ENCODE peak calls at places on chromosomes 7 and 10, in four cellular contexts. One of them, this sample, is unnamed.

GRCh38 chr10:78518224-78518623 is 484.6 kb downstream of the RPS24 start:
- DNase-seq in K562: no peak
- DNase-seq in HepG2: no peak
- DNase-seq in H1: peak; percentile 7
- DNase-seq in this sample: no peak

GRCh38 chr7:91080351-91080750 is 183.9 kb upstream of the FZD1 start:
- DNase-seq in K562: no peak
- DNase-seq in HepG2: no peak
- DNase-seq in H1: no peak
- DNase-seq in this sample: no peak

GRCh38 chr10:124259139-124259825 is 159.4 kb downstream of the OAT start:
- DNase-seq in K562: no peak
- DNase-seq in HepG2: peak; percentile 47
- DNase-seq in H1: no peak
- DNase-seq in this sample: peak; percentile 13

GRCh38 chr7:155918720-155919399 is 106.6 kb upstream of the SHH start:
- DNase-seq in K562: no peak
- DNase-seq in HepG2: peak; percentile 66
- DNase-seq in H1: no peak
- DNase-seq in this sample: peak; percentile 90

GRCh38 chr7:5695709-5696345 is 85.6 kb downstream of the RNF216 start:
- DNase-seq in K562: no peak
- DNase-seq in HepG2: no peak
- DNase-seq in H1: no peak
- DNase-seq in this sample: no peak

GRCh38 chr10:116082211-116082610 is 190.8 kb downstream of the GFRA1 start:
- DNase-seq in K562: no peak
- DNase-seq in HepG2: no peak
- DNase-seq in H1: no peak
- DNase-seq in this sample: no peak

GRCh38 chr7:105024734-105025133 is 10.7 kb downstream of the KMT2E start:
- DNase-seq in K562: no peak
- DNase-seq in HepG2: peak; percentile 35
- DNase-seq in H1: no peak
- DNase-seq in this sample: no peak

GRCh38 chr10:126203746-126204145 is 184.5 kb downstream of the ADAM12 start:
- DNase-seq in K562: no peak
- DNase-seq in HepG2: no peak
- DNase-seq in H1: no peak
- DNase-seq in this sample: no peak

GRCh38 chr7:143229054-143229790 is 7.4 kb downstream of the TAS2R40 start:
- DNase-seq in K562: no peak
- DNase-seq in HepG2: no peak
- DNase-seq in H1: no peak
- DNase-seq in this sample: no peak

GRCh38 chr10:131356442-131356841 is 44.9 kb upstream of the TCERG1L start:
- DNase-seq in K562: no peak
- DNase-seq in HepG2: no peak
- DNase-seq in H1: no peak
- DNase-seq in this sample: no peak

GRCh38 chr7:21972397-21972784 is 26.7 kb upstream of the CDCA7L start:
- DNase-seq in K562: no peak
- DNase-seq in HepG2: no peak
- DNase-seq in H1: peak; percentile 54
- DNase-seq in this sample: peak; percentile 19

GRCh38 chr7:98619450-98620321 is 2.6 kb downstream of the NPTX2 start:
- DNase-seq in K562: no peak
- DNase-seq in HepG2: peak; percentile 69
- DNase-seq in H1: no peak
- DNase-seq in this sample: no peak

GRCh38 chr10:76492026-76492425 is 1060.6 kb downstream of the LRMDA start:
- DNase-seq in K562: no peak
- DNase-seq in HepG2: no peak
- DNase-seq in H1: no peak
- DNase-seq in this sample: no peak

GRCh38 chr7:156606618-156607331 is 33.8 kb upstream of the RNF32 start:
- DNase-seq in K562: no peak
- DNase-seq in HepG2: no peak
- DNase-seq in H1: no peak
- DNase-seq in this sample: no peak

GRCh38 chr10:63003816-63004453 is 129.2 kb upstream of the NRBF2 start:
- DNase-seq in K562: no peak
- DNase-seq in HepG2: no peak
- DNase-seq in H1: no peak
- DNase-seq in this sample: no peak

GRCh38 chr7:69564454-69565417 is 33.5 kb upstream of the AUTS2 start:
- DNase-seq in K562: no peak
- DNase-seq in HepG2: peak; percentile 2
- DNase-seq in H1: no peak
- DNase-seq in this sample: no peak

GRCh38 chr10:67306588-67307205 is 380.9 kb downstream of the LRRTM3 start:
- DNase-seq in K562: peak; percentile 34
- DNase-seq in HepG2: peak; percentile 27
- DNase-seq in H1: no peak
- DNase-seq in this sample: peak; percentile 19

GRCh38 chr7:27165655-27166474 is 528 bp upstream of the HOXA9 start:
- DNase-seq in K562: no peak
- DNase-seq in HepG2: no peak
- DNase-seq in H1: no peak
- DNase-seq in this sample: no peak

GRCh38 chr7:38728145-38728544 is 97.0 kb upstream of the AMPH start:
- DNase-seq in K562: no peak
- DNase-seq in HepG2: no peak
- DNase-seq in H1: no peak
- DNase-seq in this sample: no peak

GRCh38 chr10:36385693-36386092 is 739.7 kb upstream of the ANKRD30A start:
- DNase-seq in K562: no peak
- DNase-seq in HepG2: no peak
- DNase-seq in H1: no peak
- DNase-seq in this sample: no peak

GRCh38 chr7:108178393-108178792 is 48.2 kb upstream of the LAMB4 start:
- DNase-seq in K562: no peak
- DNase-seq in HepG2: no peak
- DNase-seq in H1: no peak
- DNase-seq in this sample: no peak

GRCh38 chr7:151539055-151539714 is 19.5 kb upstream of the RHEB start:
- DNase-seq in K562: no peak
- DNase-seq in HepG2: no peak
- DNase-seq in H1: no peak
- DNase-seq in this sample: no peak

GRCh38 chr10:21759232-21759631 is 225.2 kb downstream of the MLLT10 start:
- DNase-seq in K562: no peak
- DNase-seq in HepG2: no peak
- DNase-seq in H1: no peak
- DNase-seq in this sample: no peak

GRCh38 chr10:101162677-101163076 is 31.6 kb downstream of the TLX1 start:
- DNase-seq in K562: no peak
- DNase-seq in HepG2: no peak
- DNase-seq in H1: no peak
- DNase-seq in this sample: no peak

GRCh38 chr7:90474284-90475210 is 5.1 kb downstream of the PTTG1IP2 start:
- DNase-seq in K562: no peak
- DNase-seq in HepG2: no peak
- DNase-seq in H1: no peak
- DNase-seq in this sample: no peak

GRCh38 chr7:84735021-84735420 is 451.8 kb downstream of the SEMA3D start:
- DNase-seq in K562: no peak
- DNase-seq in HepG2: no peak
- DNase-seq in H1: no peak
- DNase-seq in this sample: no peak

GRCh38 chr10:15796098-15796759 is 64.1 kb downstream of the MINDY3 start:
- DNase-seq in K562: no peak
- DNase-seq in HepG2: no peak
- DNase-seq in H1: no peak
- DNase-seq in this sample: no peak

GRCh38 chr7:4763091-4763793 is 12.2 kb upstream of the AP5Z1 start:
- DNase-seq in K562: no peak
- DNase-seq in HepG2: no peak
- DNase-seq in H1: no peak
- DNase-seq in this sample: no peak

GRCh38 chr7:95910341-95910740 is 138.0 kb downstream of the DYNC1I1 start:
- DNase-seq in K562: no peak
- DNase-seq in HepG2: no peak
- DNase-seq in H1: no peak
- DNase-seq in this sample: no peak

GRCh38 chr10:84008878-84009277 is 130.4 kb upstream of the GHITM start:
- DNase-seq in K562: peak; percentile 76
- DNase-seq in HepG2: no peak
- DNase-seq in H1: peak; percentile 84
- DNase-seq in this sample: peak; percentile 20

GRCh38 chr10:52185256-52185655 is 128.8 kb upstream of the DKK1 start:
- DNase-seq in K562: no peak
- DNase-seq in HepG2: no peak
- DNase-seq in H1: no peak
- DNase-seq in this sample: no peak

GRCh38 chr10:12588091-12588850 is 238.9 kb downstream of the CAMK1D start:
- DNase-seq in K562: no peak
- DNase-seq in HepG2: no peak
- DNase-seq in H1: no peak
- DNase-seq in this sample: no peak

GRCh38 chr7:36961691-36962090 is 237.4 kb upstream of the AOAH start:
- DNase-seq in K562: no peak
- DNase-seq in HepG2: no peak
- DNase-seq in H1: no peak
- DNase-seq in this sample: no peak
- TF ChIP-seq PHF8 in K562: no peak
- TF ChIP-seq PHF8 in HepG2: no peak
- TF ChIP-seq PHF8 in H1: no peak
- TF ChIP-seq PHF8 in this sample: no peak

DNA sequence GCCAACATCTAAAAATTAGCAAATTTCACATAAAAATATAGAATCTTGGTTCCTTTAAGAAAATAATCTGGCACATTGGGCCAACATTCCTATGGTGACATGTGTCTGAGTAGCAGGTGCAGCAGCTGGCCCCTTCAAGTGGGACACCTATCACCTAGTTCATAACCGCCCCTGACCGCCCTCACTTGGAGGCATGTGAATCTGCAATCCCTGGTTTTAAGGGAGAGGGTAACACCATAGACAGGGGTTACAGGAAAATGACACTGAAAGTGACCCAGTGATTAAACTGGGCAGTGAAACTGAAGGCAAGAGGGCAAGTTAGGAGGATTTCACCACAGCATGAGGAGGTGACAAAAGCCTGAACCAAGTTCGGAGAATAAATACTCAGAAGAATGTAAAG is 1.1 kb downstream of the RSU1 start:
- DNase-seq in K562: peak; percentile 18
- DNase-seq in HepG2: no peak
- DNase-seq in H1: no peak
- DNase-seq in this sample: no peak
- TF ChIP-seq CEBPB in K562: no peak
- TF ChIP-seq CEBPB in HepG2: no peak
- TF ChIP-seq CEBPB in H1: no peak
- TF ChIP-seq CEBPB in this sample: no peak

GRCh38 chr7:140402178-140402835 is 1.6 kb upstream of the RAB19 start:
- DNase-seq in K562: no peak
- DNase-seq in HepG2: no peak
- DNase-seq in H1: no peak
- DNase-seq in this sample: no peak
- TF ChIP-seq PHF8 in K562: no peak
- TF ChIP-seq PHF8 in HepG2: no peak
- TF ChIP-seq PHF8 in H1: no peak
- TF ChIP-seq PHF8 in this sample: no peak

DNA sequence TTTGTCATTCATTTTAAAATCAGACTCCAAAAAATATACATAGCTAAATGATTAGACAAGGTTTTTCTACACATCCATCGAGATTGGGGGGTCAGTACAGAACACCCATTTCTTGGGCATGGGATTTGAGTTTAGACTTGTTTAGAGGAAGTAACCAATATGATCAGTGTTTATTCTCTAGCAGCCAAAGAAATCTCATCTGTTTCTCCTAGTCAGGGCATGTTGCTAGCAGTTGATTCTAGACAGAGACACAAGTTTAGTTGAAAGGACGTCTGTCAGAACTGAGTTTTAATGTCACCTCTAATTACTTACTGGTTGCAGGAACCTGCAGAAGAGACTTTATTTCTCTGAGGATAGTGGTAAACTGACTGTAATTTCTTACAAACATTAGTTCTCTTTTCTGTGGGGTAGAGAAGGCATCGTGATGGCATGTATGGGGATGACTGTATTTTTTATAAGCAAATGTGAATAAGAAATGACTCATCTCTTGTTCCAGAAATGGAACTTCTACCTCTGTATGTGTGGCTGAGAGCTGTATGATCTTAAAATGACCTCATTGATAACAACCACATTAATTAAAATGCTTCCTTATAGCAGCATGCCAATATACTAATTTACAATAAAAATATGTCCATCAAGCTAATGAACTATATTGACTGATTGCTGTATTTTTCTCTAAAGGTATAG is 30.6 kb upstream of the RHOBTB1 start:
- DNase-seq in K562: no peak
- DNase-seq in HepG2: no peak
- DNase-seq in H1: no peak
- DNase-seq in this sample: no peak
- TF ChIP-seq CEBPB in K562: no peak
- TF ChIP-seq CEBPB in HepG2: no peak
- TF ChIP-seq CEBPB in H1: no peak
- TF ChIP-seq CEBPB in this sample: no peak

GRCh38 chr7:33258561-33258960 is 129.2 kb downstream of the BBS9 start:
- DNase-seq in K562: no peak
- DNase-seq in HepG2: no peak
- DNase-seq in H1: no peak
- DNase-seq in this sample: no peak

GRCh38 chr7:33262476-33262875 is 133.1 kb downstream of the BBS9 start:
- DNase-seq in K562: no peak
- DNase-seq in HepG2: no peak
- DNase-seq in H1: no peak
- DNase-seq in this sample: no peak

GRCh38 chr7:33261585-33261984 is 132.2 kb downstream of the BBS9 start:
- DNase-seq in K562: no peak
- DNase-seq in HepG2: no peak
- DNase-seq in H1: no peak
- DNase-seq in this sample: no peak
- TF ChIP-seq PHF8 in K562: no peak
- TF ChIP-seq PHF8 in HepG2: no peak
- TF ChIP-seq PHF8 in H1: no peak
- TF ChIP-seq PHF8 in this sample: no peak

GRCh38 chr10:60714242-60714641 is 64.0 kb upstream of the CDK1 start:
- DNase-seq in K562: no peak
- DNase-seq in HepG2: no peak
- DNase-seq in H1: no peak
- DNase-seq in this sample: no peak
- TF ChIP-seq CEBPB in K562: no peak
- TF ChIP-seq CEBPB in HepG2: no peak
- TF ChIP-seq CEBPB in H1: no peak
- TF ChIP-seq CEBPB in this sample: no peak

DNA sequence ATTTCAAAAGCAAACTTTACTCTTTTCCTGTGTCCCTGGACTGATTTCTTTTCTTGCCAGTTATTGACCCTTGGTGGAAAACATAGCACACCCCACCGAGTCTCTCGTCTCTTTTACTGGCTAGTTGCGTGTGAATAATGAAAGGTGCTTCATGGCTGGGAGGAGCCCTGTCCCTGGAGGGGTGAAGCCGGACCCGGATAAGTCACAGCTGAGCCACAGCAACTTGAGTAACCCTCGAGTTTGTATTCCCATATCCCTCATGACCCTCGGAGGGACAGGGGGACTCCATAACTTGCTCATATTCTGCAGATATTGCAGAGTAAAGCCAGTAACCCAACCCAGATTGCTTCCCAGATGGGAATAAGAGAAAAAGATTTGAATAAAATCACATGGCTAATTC is 147.5 kb upstream of the FRMD4A start:
- DNase-seq in K562: no peak
- DNase-seq in HepG2: no peak
- DNase-seq in H1: no peak
- DNase-seq in this sample: no peak
- TF ChIP-seq PHF8 in K562: no peak
- TF ChIP-seq PHF8 in HepG2: no peak
- TF ChIP-seq PHF8 in H1: no peak
- TF ChIP-seq PHF8 in this sample: no peak